ENCODE peak calls at places on chromosome X, in four cellular contexts. S, R, Z and P are unnamed samples. For H3K27me3, the result is how much of the 10 kb centered on the place peaks cover.

GRCh38 chrX:26651755-26652154 is 435.8 kb downstream of the MAGEB5 start:
- DNase-seq in S (peak), R (no peak), Z (no peak), P (no peak)

GRCh38 chrX:71989768-71990167 is 79.1 kb downstream of the NHSL2 start:
- DNase-seq in S (peak), R (no peak), Z (no peak), P (no peak)

GRCh38 chrX:8201896-8202331 is 30.8 kb upstream of the VCX2 start:
- DNase-seq in S (no peak), R (no peak), Z (no peak), P (no peak)

GRCh38 chrX:22486326-22486725 is 213.6 kb downstream of the CBLL2 start:
- DNase-seq in S (no peak), R (no peak), Z (no peak), P (no peak)

GRCh38 chrX:39690541-39691415 is 407.0 kb downstream of the BCOR start:
- DNase-seq in S (no peak), R (no peak), Z (no peak), P (no peak)

GRCh38 chrX:80223922-80224579 is 196.2 kb upstream of the TENT5D start:
- DNase-seq in S (no peak), R (no peak), Z (no peak), P (peak)

GRCh38 chrX:72712094-72712755 is 1.9 kb downstream of the PHKA1 start:
- DNase-seq in S (no peak), R (no peak), Z (no peak), P (no peak)

GRCh38 chrX:71637253-71637618 is 18.9 kb upstream of the CXCR3 start:
- DNase-seq in S (peak), R (no peak), Z (no peak), P (no peak)

GRCh38 chrX:21943460-21944135 is 3.1 kb downstream of the SMS start:
- DNase-seq in S (peak), R (no peak), Z (no peak), P (peak)

GRCh38 chrX:148500428-148501120 is at the start of gene AFF2:
- DNase-seq in S (no peak), R (peak), Z (peak), P (peak)

GRCh38 chrX:51694254-51694653 is 11.6 kb upstream of the CENPVL2 start:
- DNase-seq in S (no peak), R (no peak), Z (no peak), P (peak)

GRCh38 chrX:72247206-72247944 is 8.5 kb upstream of the ERCC6L start:
- DNase-seq in S (no peak), R (no peak), Z (peak), P (no peak)

GRCh38 chrX:111133389-111133788 is 37.4 kb downstream of the PAK3 start:
- DNase-seq in S (peak), R (no peak), Z (no peak), P (no peak)

GRCh38 chrX:3638280-3638873 is 75.1 kb downstream of the PRKX start:
- DNase-seq in S (peak), R (no peak), Z (peak), P (peak)

GRCh38 chrX:108439434-108439883 is at the start of gene COL4A5:
- DNase-seq in S (peak), R (no peak), Z (peak), P (peak)

GRCh38 chrX:32871636-32872035 is 339.7 kb downstream of the DMD start:
- DNase-seq in S (peak), R (no peak), Z (no peak), P (no peak)

GRCh38 chrX:42131856-42132255 is 208.5 kb upstream of the CASK start:
- DNase-seq in S (peak), R (no peak), Z (no peak), P (no peak)

GRCh38 chrX:41661366-41662095 is 27.2 kb upstream of the GPR34 start:
- DNase-seq in S (peak), R (no peak), Z (no peak), P (no peak)

GRCh38 chrX:40041915-40042314 is 55.8 kb downstream of the BCOR start:
- DNase-seq in S (no peak), R (no peak), Z (no peak), P (no peak)

GRCh38 chrX:48971325-48972213 is at the start of gene KCND1:
- DNase-seq in S (peak), R (no peak), Z (peak), P (peak)

GRCh38 chrX:117985241-117985640 is 131.4 kb downstream of the KLHL13 start:
- DNase-seq in S (peak), R (no peak), Z (peak), P (peak)

GRCh38 chrX:12115377-12115776 is 22.9 kb upstream of the FRMPD4 start:
- DNase-seq in S (no peak), R (no peak), Z (no peak), P (peak)

GRCh38 chrX:13430136-13430827 is 110.4 kb upstream of the ATXN3L start:
- DNase-seq in S (no peak), R (no peak), Z (no peak), P (no peak)

GRCh38 chrX:7390446-7390845 is 242.5 kb upstream of the PUDP start:
- DNase-seq in S (no peak), R (no peak), Z (no peak), P (no peak)

GRCh38 chrX:19647159-19647558 is 131.9 kb upstream of the MAP3K15 start:
- DNase-seq in S (no peak), R (no peak), Z (no peak), P (no peak)

GRCh38 chrX:68511255-68511654 is 12.4 kb downstream of the YIPF6 start:
- DNase-seq in S (peak), R (no peak), Z (peak), P (peak)

GRCh38 chrX:19332983-19333382 is 10.7 kb upstream of the PDHA1 start:
- DNase-seq in S (no peak), R (no peak), Z (no peak), P (peak)

GRCh38 chrX:48676893-48677270 is 6.7 kb upstream of the WAS start:
- DNase-seq in S (no peak), R (no peak), Z (no peak), P (peak)

GRCh38 chrX:48802813-48803261 is 970 bp downstream of the HDAC6 start:
- DNase-seq in S (no peak), R (no peak), Z (no peak), P (no peak)

GRCh38 chrX:40933132-40934078 is 151.8 kb upstream of the USP9X start:
- DNase-seq in S (no peak), R (no peak), Z (peak), P (no peak)

GRCh38 chrX:115178473-115178872 is 10.7 kb upstream of the RBMXL3 start:
- DNase-seq in S (no peak), R (no peak), Z (no peak), P (no peak)

GRCh38 chrX:110966839-110967238 is 129.2 kb upstream of the PAK3 start:
- DNase-seq in S (peak), R (no peak), Z (no peak), P (no peak)

GRCh38 chrX:50813843-50814661 is at the start of gene SHROOM4:
- DNase-seq in S (no peak), R (peak), Z (peak), P (peak)

GRCh38 chrX:40423299-40423698 is 157.5 kb upstream of the ATP6AP2 start:
- DNase-seq in S (peak), R (no peak), Z (no peak), P (no peak)

GRCh38 chrX:40096395-40097091 is 1.2 kb downstream of the BCOR start:
- DNase-seq in S (no peak), R (peak), Z (peak), P (peak)

GRCh38 chrX:106957856-106958255 is 37.7 kb downstream of the CLDN2 start:
- DNase-seq in S (no peak), R (no peak), Z (no peak), P (no peak)

GRCh38 chrX:106955004-106955772 is 35.0 kb downstream of the CLDN2 start:
- DNase-seq in S (peak), R (no peak), Z (no peak), P (no peak)

GRCh38 chrX:106963111-106963510 is 36.9 kb downstream of the MORC4 start:
- DNase-seq in S (no peak), R (no peak), Z (no peak), P (no peak)

GRCh38 chrX:106964290-106964689 is 35.7 kb downstream of the MORC4 start:
- DNase-seq in S (no peak), R (no peak), Z (no peak), P (no peak)

DNA sequence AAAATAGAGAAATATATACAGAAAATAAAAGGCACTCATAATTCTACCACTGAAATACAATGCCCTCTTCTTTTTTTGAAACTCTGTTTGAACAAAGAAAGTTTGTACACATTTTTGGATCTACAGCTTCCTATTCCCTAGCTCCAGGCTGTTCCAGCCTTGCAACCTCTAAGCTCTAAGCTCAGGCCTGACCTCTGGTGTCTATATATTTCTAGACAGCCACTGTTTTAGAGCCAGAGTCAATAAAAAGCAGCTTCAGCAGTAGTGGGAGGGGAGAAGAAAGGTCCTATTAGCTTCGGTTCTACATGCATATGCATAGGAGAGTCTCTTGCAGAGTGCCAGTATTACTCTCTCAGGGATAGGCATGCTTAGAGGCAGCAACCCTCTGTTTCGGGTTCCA is 39.7 kb downstream of the CLDN2 start:
- DNase-seq in S (peak), R (no peak), Z (peak), P (peak)
- TF ChIP-seq CTCF in S (peak), R (no peak), Z (peak), P (peak)

GRCh38 chrX:87727615-87728014 is 210.0 kb downstream of the KLHL4 start:
- DNase-seq in S (no peak), R (no peak), Z (no peak), P (no peak)
- H3K4me3 ChIP-seq in S (no peak), R (no peak), Z (no peak), P (no peak)

GRCh38 chrX:139200346-139200745 is 330.2 kb upstream of the F9 start:
- DNase-seq in S (no peak), R (no peak), Z (no peak), P (no peak)
- H3K27me3 ChIP-seq in S (under half), R (under half), Z (half or more), P (under half)

GRCh38 chrX:149846789-149847188 is 34.2 kb upstream of the MAGEA8 start:
- DNase-seq in S (no peak), R (no peak), Z (no peak), P (no peak)

GRCh38 chrX:149853925-149854324 is 27.1 kb upstream of the MAGEA8 start:
- DNase-seq in S (no peak), R (no peak), Z (no peak), P (no peak)

GRCh38 chrX:149849787-149850186 is 31.2 kb upstream of the MAGEA8 start:
- DNase-seq in S (no peak), R (no peak), Z (no peak), P (no peak)

GRCh38 chrX:149848855-149849254 is 32.1 kb upstream of the MAGEA8 start:
- DNase-seq in S (no peak), R (no peak), Z (no peak), P (no peak)

DNA sequence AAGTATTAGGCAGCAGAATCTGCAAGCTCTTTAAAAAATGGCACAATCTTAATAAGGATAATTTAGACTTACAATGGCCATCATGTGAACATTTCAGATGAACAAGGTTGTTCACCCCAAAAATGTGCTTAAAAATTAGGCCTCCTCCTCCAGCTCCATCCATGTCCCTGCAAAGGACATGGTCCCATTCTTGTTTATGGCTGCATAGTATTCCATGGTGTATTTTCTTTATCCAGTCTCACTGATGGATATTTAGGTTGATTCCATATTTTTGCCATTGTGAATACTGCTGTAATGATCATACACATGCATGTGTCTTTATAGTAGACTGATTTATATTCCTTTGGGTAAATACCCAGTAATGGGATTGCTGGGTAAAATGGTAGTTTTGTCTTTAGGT is 29.1 kb upstream of the MAGEA8 start:
- DNase-seq in S (no peak), R (no peak), Z (no peak), P (no peak)
- TF ChIP-seq CTCF in S (no peak), R (no peak), Z (no peak), P (no peak)